ENCODE peak calls at places on chromosomes 12 and 14, in seven cellular contexts. T is HepG2, A is HCT116, P is K562, C is GM12878, U is H1, G is SK-N-SH. O is an unnamed sample.

GRCh38 chr14:35332517-35333346 is 40.5 kb downstream of the PSMA6 start:
- DNase-seq in A (no peak), U (peak; percentile 45), G (peak; percentile 22), C (no peak), P (no peak), T (no peak), O (no peak)

GRCh38 chr12:58459191-58459590 is 461.1 kb downstream of the LRIG3 start:
- DNase-seq in A (no peak), C (no peak), G (no peak), T (no peak), P (no peak), U (no peak), O (no peak)

GRCh38 chr12:4417471-4417870 is 28.1 kb downstream of the FGF6 start:
- DNase-seq in G (peak; percentile 30), A (no peak), P (no peak), T (no peak), U (no peak), C (no peak), O (no peak)

GRCh38 chr12:118034429-118035193 is 18.1 kb downstream of the RFC5 start:
- DNase-seq in U (no peak), T (peak; percentile 56), C (no peak), P (peak; percentile 29), G (peak; percentile 54), A (no peak), O (no peak)

GRCh38 chr14:23567186-23568020 is at the start of gene AP1G2:
- DNase-seq in G (peak; percentile 92), T (peak; percentile 97), P (peak; percentile 91), U (peak; percentile 91), A (peak; percentile 73), C (peak; percentile 69), O (no peak)

GRCh38 chr14:89027097-89027740 is 202.8 kb downstream of the TTC8 start:
- DNase-seq in A (peak; percentile 13), P (peak; percentile 27), G (no peak), T (peak; percentile 21), U (peak; percentile 89), C (no peak), O (no peak)

GRCh38 chr14:104878582-104878981 is 13.5 kb downstream of the CEP170B start:
- DNase-seq in G (no peak), U (no peak), T (no peak), A (no peak), P (no peak), C (no peak), O (no peak)

GRCh38 chr12:85041395-85041794 is 5.2 kb downstream of the LRRIQ1 start:
- DNase-seq in A (no peak), T (no peak), P (no peak), C (no peak), U (no peak), G (no peak), O (no peak)

GRCh38 chr12:124096109-124096508 is 123.1 kb downstream of the ZNF664 start:
- DNase-seq in U (no peak), A (no peak), G (no peak), P (no peak), C (no peak), T (no peak), O (no peak)

GRCh38 chr12:66803972-66804371 is 125.1 kb upstream of the GRIP1 start:
- DNase-seq in C (no peak), U (no peak), G (no peak), A (no peak), P (no peak), T (no peak), O (no peak)

GRCh38 chr14:93012516-93013367 is 89.8 kb downstream of the CHGA start:
- DNase-seq in G (no peak), T (no peak), P (no peak), U (no peak), A (no peak), C (no peak), O (no peak)

GRCh38 chr14:51462182-51462581 is 189.5 kb upstream of the FRMD6 start:
- DNase-seq in A (no peak), P (no peak), G (no peak), T (no peak), U (no peak), C (no peak), O (no peak)

GRCh38 chr12:52183544-52183910 is 8.3 kb downstream of the KRT80 start:
- DNase-seq in G (no peak), U (no peak), A (no peak), T (no peak), P (no peak), C (no peak), O (no peak)

GRCh38 chr14:49972840-49973239 is 80.0 kb downstream of the ARF6 start:
- DNase-seq in U (no peak), C (no peak), A (peak; percentile 71), P (peak; percentile 48), G (no peak), T (peak; percentile 82), O (peak; percentile 87)

GRCh38 chr14:104443391-104444158 is 136.0 kb upstream of the C14orf180 start:
- DNase-seq in T (no peak), G (peak; percentile 63), U (peak; percentile 73), P (no peak), A (no peak), C (no peak), O (no peak)

GRCh38 chr12:79634957-79635471 is 55.8 kb downstream of the PAWR start:
- DNase-seq in A (no peak), U (no peak), G (no peak), C (no peak), T (no peak), P (no peak), O (no peak)

GRCh38 chr14:91862417-91862816 is 4.9 kb downstream of the TC2N start:
- DNase-seq in U (no peak), C (no peak), T (no peak), P (no peak), A (no peak), G (no peak), O (no peak)

GRCh38 chr12:2834581-2835491 is at the start of gene NRIP2:
- DNase-seq in A (no peak), G (peak; percentile 90), C (no peak), T (no peak), U (peak; percentile 65), P (no peak), O (no peak)
- TF ChIP-seq SIN3A in A (no peak), G (no peak), C (no peak), T (no peak), U (no peak), P (no peak), O (no peak)

DNA sequence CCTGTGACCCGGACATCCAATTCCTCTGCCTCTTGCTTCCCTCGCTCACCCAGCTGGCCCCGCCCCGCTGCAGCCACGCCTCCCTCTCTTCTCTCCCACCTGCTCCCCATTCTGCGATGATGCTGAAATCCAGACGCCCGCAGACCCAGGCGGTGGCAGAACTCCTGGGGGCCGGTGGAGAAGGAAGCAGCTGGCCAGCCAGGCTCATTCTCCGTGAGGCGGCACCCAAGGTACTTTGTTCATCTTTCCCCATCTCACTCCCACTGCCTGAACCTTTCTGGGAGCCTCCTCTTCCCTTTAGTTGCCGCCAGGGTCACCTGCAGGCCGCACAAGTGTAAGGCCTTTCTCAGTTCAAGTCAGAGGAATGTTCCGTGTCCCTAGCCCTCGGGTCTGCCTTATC is 35.7 kb downstream of the FOXN4 start:
- DNase-seq in U (peak; percentile 85), C (no peak), A (no peak), T (no peak), P (no peak), G (no peak), O (no peak)
- TF ChIP-seq SIN3A in U (no peak), C (no peak), A (no peak), T (no peak), P (no peak), G (no peak), O (no peak)

DNA sequence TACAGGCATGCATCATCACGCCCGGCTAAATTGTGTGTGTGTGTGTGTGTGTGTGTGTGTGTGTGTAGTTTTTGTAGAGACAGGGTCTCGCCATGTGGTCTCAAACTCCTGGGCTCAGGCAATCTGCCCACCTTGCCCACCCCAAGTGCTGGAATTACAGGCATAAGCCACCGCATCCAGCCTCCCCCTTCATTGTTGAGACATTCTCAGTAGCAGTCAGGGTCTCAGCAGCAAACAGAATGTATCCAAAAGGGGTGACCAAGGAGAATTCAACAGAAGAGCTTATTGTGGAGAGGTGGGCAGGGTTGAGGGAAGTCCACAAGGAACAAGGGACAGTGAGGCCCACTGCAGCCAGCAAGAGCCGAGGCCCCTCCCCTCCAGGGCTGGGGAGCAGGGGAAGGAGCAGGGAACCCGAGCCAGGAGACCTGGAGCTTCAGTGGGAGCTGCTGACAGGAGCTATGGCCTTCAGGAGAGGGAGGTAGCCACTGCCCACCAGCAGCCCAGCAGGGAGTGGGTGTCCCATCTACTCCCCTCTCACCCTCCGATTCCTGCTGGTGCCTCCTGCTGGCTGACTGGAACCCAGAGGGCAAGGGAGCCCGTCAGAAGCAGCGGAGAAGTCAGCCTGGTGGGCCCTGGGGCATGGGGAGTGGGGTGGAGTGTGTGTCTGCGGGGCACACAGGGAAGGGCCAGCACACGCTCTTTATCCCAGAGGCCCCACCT is 37.1 kb upstream of the PLEKHG6 start:
- DNase-seq in U (no peak), P (no peak), G (no peak), A (no peak), T (no peak), C (no peak), O (no peak)
- TF ChIP-seq SIN3A in U (no peak), P (no peak), G (no peak), A (no peak), T (no peak), C (no peak), O (no peak)

GRCh38 chr12:32400114-32400672 is 835 bp downstream of the FGD4 start:
- DNase-seq in T (no peak), U (peak; percentile 81), C (no peak), A (peak; percentile 7), G (peak; percentile 30), P (peak; percentile 7), O (no peak)

GRCh38 chr12:32399373-32400113 is at the start of gene FGD4:
- DNase-seq in P (peak; percentile 78), U (peak; percentile 90), C (no peak), G (peak; percentile 94), A (peak; percentile 72), T (peak; percentile 69), O (no peak)

GRCh38 chr12:32400866-32401265 is 1.5 kb downstream of the FGD4 start:
- DNase-seq in T (no peak), P (no peak), U (no peak), A (no peak), G (no peak), C (no peak), O (no peak)

GRCh38 chr12:32399045-32399372 is 349 bp upstream of the FGD4 start:
- DNase-seq in P (peak; percentile 9), T (no peak), G (no peak), U (no peak), A (no peak), C (no peak), O (no peak)

GRCh38 chr12:32402170-32402569 is 2.8 kb downstream of the FGD4 start:
- DNase-seq in U (no peak), C (no peak), G (no peak), A (no peak), P (no peak), T (no peak), O (no peak)
- TF ChIP-seq SIN3A in U (no peak), C (no peak), G (no peak), A (no peak), P (no peak), T (no peak), O (no peak)

DNA sequence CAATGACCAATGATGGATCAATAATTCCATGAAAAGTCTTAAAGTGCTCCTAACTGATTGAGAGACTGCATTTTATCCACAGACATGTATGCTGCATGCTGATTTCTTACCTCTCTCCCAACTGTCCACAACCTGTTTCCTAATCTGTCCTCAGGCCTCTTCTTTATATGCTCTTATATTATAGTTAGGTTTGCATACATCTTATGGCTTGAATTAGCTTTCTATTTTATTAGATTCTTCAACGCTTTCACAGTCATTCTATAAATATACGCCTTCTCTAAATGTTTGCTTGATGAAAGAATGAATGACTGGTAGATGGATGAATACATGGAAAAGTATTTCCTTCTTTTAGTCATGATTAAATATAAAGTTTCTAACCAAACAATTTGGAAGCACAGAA is 91.9 kb upstream of the NPAS3 start:
- DNase-seq in G (no peak), U (no peak), T (no peak), C (no peak), P (no peak), A (no peak), O (no peak)
- TF ChIP-seq SIN3A in G (no peak), U (no peak), T (no peak), C (no peak), P (no peak), A (no peak), O (no peak)